ENCODE peak calls at places on chromosome 18, in nine cellular contexts. F is neuronal stem cell; V is GM23338; T is thoracic aorta; W is body of pancreas; X is colonic mucosa; L is CD8-positive, alpha-beta memory T cell; E is MM.1S; H is aorta. O is an unnamed sample.

GRCh38 chr18:51668101-51668500 is 470.6 kb upstream of the MEX3C start:
- DNase-seq in F (peak; percentile 63), V (peak; percentile 86), T (no peak), W (peak; percentile 68), X (peak; percentile 46), L (no peak), E (peak; percentile 71), H (peak; percentile 45), O (no peak)

GRCh38 chr18:35026407-35027061 is 14.7 kb upstream of the MAPRE2 start:
- DNase-seq in F (no peak), V (peak; percentile 79), T (no peak), W (no peak), X (no peak), L (no peak), E (peak; percentile 33), H (no peak), O (no peak)

GRCh38 chr18:3649559-3650426 is 199.8 kb downstream of the TGIF1 start:
- DNase-seq in F (no peak), V (no peak), T (no peak), W (peak; percentile 41), X (no peak), L (no peak), E (no peak), H (peak; percentile 63), O (no peak)

GRCh38 chr18:11925800-11926481 is 17.8 kb upstream of the MPPE1 start:
- DNase-seq in F (no peak), V (no peak), T (no peak), W (no peak), X (no peak), L (no peak), E (no peak), H (no peak), O (no peak)

GRCh38 chr18:57727952-57728807 is 74.9 kb downstream of the ATP8B1 start:
- DNase-seq in F (no peak), V (no peak), T (no peak), W (no peak), X (peak; percentile 13), L (no peak), E (no peak), H (no peak), O (no peak)

GRCh38 chr18:23864620-23865019 is 149.9 kb upstream of the TTC39C start:
- DNase-seq in F (no peak), V (no peak), T (no peak), W (no peak), X (no peak), L (peak; percentile 28), E (peak; percentile 51), H (no peak), O (no peak)

GRCh38 chr18:9475643-9476580 is 599 bp downstream of the RALBP1 start:
- DNase-seq in F (no peak), V (peak; percentile 20), T (no peak), W (peak; percentile 13), X (no peak), L (peak; percentile 54), E (peak; percentile 45), H (no peak), O (no peak)

GRCh38 chr18:23484783-23485182 is 18.5 kb upstream of the RMC1 start:
- DNase-seq in F (no peak), V (no peak), T (no peak), W (no peak), X (no peak), L (no peak), E (no peak), H (no peak), O (no peak)

GRCh38 chr18:9673296-9674251 is 34.5 kb upstream of the RAB31 start:
- DNase-seq in F (no peak), V (peak; percentile 70), T (no peak), W (peak; percentile 94), X (peak; percentile 61), L (no peak), E (peak; percentile 82), H (no peak), O (peak; percentile 79)

GRCh38 chr18:14768241-14768640 is 20.3 kb downstream of the ANKRD30B start:
- DNase-seq in F (no peak), V (no peak), T (no peak), W (no peak), X (no peak), L (no peak), E (no peak), H (no peak), O (no peak)

GRCh38 chr18:11673560-11673959 is 15.5 kb upstream of the GNAL start:
- DNase-seq in F (no peak), V (no peak), T (no peak), W (no peak), X (no peak), L (no peak), E (no peak), H (no peak), O (no peak)

GRCh38 chr18:24677011-24677410 is 216.6 kb downstream of the HRH4 start:
- DNase-seq in F (no peak), V (no peak), T (no peak), W (no peak), X (no peak), L (no peak), E (no peak), H (no peak), O (no peak)

GRCh38 chr18:61535401-61535800 is 202.2 kb downstream of the CDH20 start:
- DNase-seq in F (no peak), V (no peak), T (no peak), W (no peak), X (no peak), L (no peak), E (no peak), H (no peak), O (no peak)

GRCh38 chr18:36757081-36757480 is 71.7 kb downstream of the TPGS2 start:
- DNase-seq in F (peak; percentile 27), V (peak; percentile 84), T (no peak), W (peak; percentile 23), X (no peak), L (no peak), E (peak; percentile 33), H (no peak), O (no peak)

GRCh38 chr18:37403100-37403781 is 162.4 kb downstream of the CELF4 start:
- DNase-seq in F (no peak), V (no peak), T (no peak), W (peak; percentile 46), X (peak; percentile 29), L (no peak), E (peak; percentile 59), H (no peak), O (peak; percentile 84)

GRCh38 chr18:51399491-51400122 is 202.1 kb upstream of the MEX3C start:
- DNase-seq in F (no peak), V (no peak), T (no peak), W (no peak), X (no peak), L (no peak), E (no peak), H (no peak), O (no peak)

GRCh38 chr18:43049021-43049420 is 66.5 kb downstream of the RIT2 start:
- DNase-seq in F (no peak), V (no peak), T (no peak), W (no peak), X (no peak), L (no peak), E (no peak), H (no peak), O (no peak)

GRCh38 chr18:32321826-32322225 is 132.0 kb downstream of the MEP1B start:
- DNase-seq in F (no peak), V (no peak), T (no peak), W (no peak), X (no peak), L (no peak), E (no peak), H (no peak), O (no peak)
- H3K4me1 ChIP-seq in F (peaks cover 18% of the 10 kb centered on the region), V (peaks cover 10% of the 10 kb centered on the region), T (peaks cover 28% of the 10 kb centered on the region), W (peaks cover 26% of the 10 kb centered on the region), X (no peaks in the 10 kb centered on the region), L (no peaks in the 10 kb centered on the region), E (no peaks in the 10 kb centered on the region), H (no peaks in the 10 kb centered on the region), O (peaks cover 3% of the 10 kb centered on the region)

GRCh38 chr18:48545690-48546365 is 7.0 kb downstream of the CTIF start:
- DNase-seq in F (peak; percentile 66), V (peak; percentile 91), T (peak; percentile 23), W (peak; percentile 17), X (no peak), L (no peak), E (no peak), H (peak; percentile 73), O (peak; percentile 83)
- H3K4me1 ChIP-seq in F (peaks cover 28% of the 10 kb centered on the region), V (peaks cover 70% of the 10 kb centered on the region), T (peaks cover 78% of the 10 kb centered on the region), W (peaks cover 25% of the 10 kb centered on the region), X (no peaks in the 10 kb centered on the region), L (no peaks in the 10 kb centered on the region), E (peaks cover 3% of the 10 kb centered on the region), H (peaks cover 1% of the 10 kb centered on the region), O (peaks cover 21% of the 10 kb centered on the region)

GRCh38 chr18:55461843-55462242 is 126.1 kb downstream of the TCF4 start:
- DNase-seq in F (no peak), V (no peak), T (no peak), W (no peak), X (no peak), L (no peak), E (no peak), H (no peak), O (no peak)
- H3K4me1 ChIP-seq in F (peaks cover 15% of the 10 kb centered on the region), V (peaks cover 34% of the 10 kb centered on the region), T (no peaks in the 10 kb centered on the region), W (no peaks in the 10 kb centered on the region), X (no peaks in the 10 kb centered on the region), L (no peaks in the 10 kb centered on the region), E (no peaks in the 10 kb centered on the region), H (no peaks in the 10 kb centered on the region), O (no peaks in the 10 kb centered on the region)

GRCh38 chr18:63159590-63159989 is 160.0 kb downstream of the BCL2 start:
- DNase-seq in F (no peak), V (no peak), T (no peak), W (no peak), X (no peak), L (no peak), E (peak; percentile 78), H (no peak), O (no peak)

GRCh38 chr18:63161032-63161727 is 158.4 kb downstream of the BCL2 start:
- DNase-seq in F (no peak), V (no peak), T (no peak), W (no peak), X (no peak), L (no peak), E (peak; percentile 88), H (no peak), O (no peak)

GRCh38 chr18:63160172-63160995 is 159.2 kb downstream of the BCL2 start:
- DNase-seq in F (no peak), V (no peak), T (no peak), W (no peak), X (no peak), L (peak; percentile 17), E (no peak), H (no peak), O (no peak)

GRCh38 chr18:63162271-63163014 is 157.1 kb downstream of the BCL2 start:
- DNase-seq in F (no peak), V (no peak), T (no peak), W (peak; percentile 32), X (no peak), L (no peak), E (peak; percentile 69), H (no peak), O (no peak)

DNA sequence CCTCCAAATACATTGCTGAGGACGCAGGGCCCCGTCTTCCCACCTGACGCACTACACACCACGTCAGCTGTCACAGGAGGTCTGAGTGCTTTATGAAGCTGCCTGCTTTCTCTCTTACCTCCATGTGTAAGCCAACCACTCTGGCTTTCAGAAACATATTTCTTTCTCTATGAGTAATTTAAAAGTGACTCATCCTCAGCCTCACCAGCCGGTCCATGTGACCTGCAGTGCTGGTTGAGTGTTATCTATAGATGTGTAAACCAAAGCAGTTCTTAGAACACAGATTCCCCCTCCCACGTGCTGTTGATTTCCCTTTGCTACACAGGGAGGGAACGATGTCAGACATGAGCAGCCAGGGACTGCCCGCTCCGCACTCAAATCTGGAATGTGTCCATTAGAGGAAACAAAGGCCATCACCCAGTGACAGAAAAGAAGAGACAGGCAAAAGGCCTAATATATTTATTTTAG is 157.8 kb downstream of the BCL2 start:
- DNase-seq in F (no peak), V (no peak), T (peak; percentile 68), W (peak; percentile 75), X (peak; percentile 67), L (peak; percentile 66), E (peak; percentile 90), H (peak; percentile 88), O (no peak)
- H3K4me1 ChIP-seq in F (peaks cover 2% of the 10 kb centered on the region), V (peaks cover 2% of the 10 kb centered on the region), T (peaks cover 57% of the 10 kb centered on the region), W (peaks cover 18% of the 10 kb centered on the region), X (peaks cover 15% of the 10 kb centered on the region), L (peaks cover 77% of the 10 kb centered on the region), E (peaks cover 70% of the 10 kb centered on the region), H (peaks cover 11% of the 10 kb centered on the region), O (peaks cover 12% of the 10 kb centered on the region)